ENCODE peak calls at places on chromosomes 1 and 21, in four cellular contexts. One of them, this sample, is unnamed.

GRCh38 chr1:56200446-56200845 is 378.9 kb downstream of the PLPP3 start:
- DNase-seq in GM12878: no peak
- DNase-seq in HL-60: no peak
- DNase-seq in K562: no peak
- DNase-seq in this sample: no peak

GRCh38 chr1:156368889-156369684 is at the start of gene RHBG:
- DNase-seq in K562: peak; percentile 79
- DNase-seq in GM12878: no peak
- DNase-seq in HL-60: peak; percentile 38
- DNase-seq in this sample: no peak

GRCh38 chr1:56302878-56303277 is 276.5 kb downstream of the PLPP3 start:
- DNase-seq in GM12878: no peak
- DNase-seq in K562: no peak
- DNase-seq in HL-60: no peak
- DNase-seq in this sample: no peak

GRCh38 chr21:37341254-37341960 is 25.2 kb upstream of the DYRK1A start:
- DNase-seq in K562: no peak
- DNase-seq in GM12878: no peak
- DNase-seq in HL-60: no peak
- DNase-seq in this sample: no peak

GRCh38 chr21:17981060-17981459 is 161.9 kb upstream of the C21orf91 start:
- DNase-seq in HL-60: no peak
- DNase-seq in K562: no peak
- DNase-seq in GM12878: no peak
- DNase-seq in this sample: no peak

GRCh38 chr1:40423264-40423642 is 27.0 kb upstream of the ZFP69B start:
- DNase-seq in K562: no peak
- DNase-seq in HL-60: no peak
- DNase-seq in GM12878: no peak
- DNase-seq in this sample: no peak

GRCh38 chr1:103110701-103111100 is 2.4 kb upstream of the COL11A1 start:
- DNase-seq in HL-60: no peak
- DNase-seq in GM12878: no peak
- DNase-seq in K562: no peak
- DNase-seq in this sample: no peak

GRCh38 chr1:183349201-183349711 is 68.9 kb downstream of the NMNAT2 start:
- DNase-seq in GM12878: no peak
- DNase-seq in K562: no peak
- DNase-seq in HL-60: no peak
- DNase-seq in this sample: no peak

GRCh38 chr1:30974536-30974935 is 66.0 kb upstream of the SDC3 start:
- DNase-seq in K562: no peak
- DNase-seq in GM12878: no peak
- DNase-seq in HL-60: no peak
- DNase-seq in this sample: no peak

GRCh38 chr1:48439380-48439779 is 32.6 kb downstream of the SPATA6 start:
- DNase-seq in HL-60: no peak
- DNase-seq in K562: no peak
- DNase-seq in GM12878: no peak
- DNase-seq in this sample: no peak

GRCh38 chr1:207703712-207704111 is 48.1 kb upstream of the CD46 start:
- DNase-seq in K562: no peak
- DNase-seq in HL-60: no peak
- DNase-seq in GM12878: no peak
- DNase-seq in this sample: no peak

GRCh38 chr1:7549693-7550161 is 221.4 kb upstream of the VAMP3 start:
- DNase-seq in K562: no peak
- DNase-seq in HL-60: no peak
- DNase-seq in GM12878: no peak
- DNase-seq in this sample: no peak

GRCh38 chr1:80468356-80468755 is 1332.4 kb upstream of the ADGRL2 start:
- DNase-seq in K562: no peak
- DNase-seq in GM12878: no peak
- DNase-seq in HL-60: no peak
- DNase-seq in this sample: no peak

GRCh38 chr21:39325458-39325857 is 12.0 kb upstream of the BRWD1 start:
- DNase-seq in HL-60: no peak
- DNase-seq in K562: no peak
- DNase-seq in GM12878: no peak
- DNase-seq in this sample: no peak

GRCh38 chr1:147078606-147079399 is 93.5 kb downstream of the PRKAB2 start:
- DNase-seq in HL-60: no peak
- DNase-seq in GM12878: no peak
- DNase-seq in K562: no peak
- DNase-seq in this sample: no peak

GRCh38 chr1:94922756-94923465 is 4.0 kb downstream of the CNN3 start:
- DNase-seq in HL-60: no peak
- DNase-seq in K562: no peak
- DNase-seq in GM12878: no peak
- DNase-seq in this sample: no peak

GRCh38 chr1:46522184-46522968 is 29.1 kb downstream of the KNCN start:
- DNase-seq in GM12878: no peak
- DNase-seq in K562: peak; percentile 89
- DNase-seq in HL-60: no peak
- DNase-seq in this sample: no peak

GRCh38 chr1:227944931-227945890 is 2.5 kb downstream of the WNT9A start:
- DNase-seq in K562: no peak
- DNase-seq in GM12878: no peak
- DNase-seq in HL-60: no peak
- DNase-seq in this sample: no peak

GRCh38 chr1:21811875-21812305 is at the start of gene LDLRAD2:
- DNase-seq in K562: no peak
- DNase-seq in HL-60: no peak
- DNase-seq in GM12878: no peak
- DNase-seq in this sample: no peak

GRCh38 chr1:13699936-13700520 is at the start of gene PRDM2:
- DNase-seq in K562: peak; percentile 68
- DNase-seq in HL-60: no peak
- DNase-seq in GM12878: no peak
- DNase-seq in this sample: peak; percentile 60

DNA sequence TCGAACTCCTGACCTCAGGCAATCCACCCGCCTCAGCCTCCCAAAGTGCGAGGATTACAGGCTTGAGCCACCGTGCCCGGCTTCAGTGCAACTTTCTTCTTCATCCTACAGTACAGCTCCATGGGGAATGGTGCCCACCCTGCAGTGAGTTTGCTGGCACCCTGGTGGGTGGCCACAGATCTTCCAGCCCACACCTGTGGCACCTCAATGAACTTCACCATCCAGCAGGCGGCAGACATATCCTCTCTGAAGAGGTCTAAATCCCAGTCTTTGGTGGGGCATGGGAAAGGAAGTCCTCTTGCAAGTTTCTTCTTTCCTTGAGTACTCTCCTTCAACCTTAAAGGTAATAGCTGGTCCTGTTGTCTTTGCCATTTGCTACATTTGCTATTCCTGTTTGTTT is 18.1 kb upstream of the ZBTB8A start:
- DNase-seq in GM12878: no peak
- DNase-seq in HL-60: no peak
- DNase-seq in K562: peak; percentile 30
- DNase-seq in this sample: no peak
- TF ChIP-seq SPI1 in GM12878: no peak
- TF ChIP-seq SPI1 in HL-60: no peak
- TF ChIP-seq SPI1 in K562: no peak
- TF ChIP-seq SPI1 in this sample: no peak

DNA sequence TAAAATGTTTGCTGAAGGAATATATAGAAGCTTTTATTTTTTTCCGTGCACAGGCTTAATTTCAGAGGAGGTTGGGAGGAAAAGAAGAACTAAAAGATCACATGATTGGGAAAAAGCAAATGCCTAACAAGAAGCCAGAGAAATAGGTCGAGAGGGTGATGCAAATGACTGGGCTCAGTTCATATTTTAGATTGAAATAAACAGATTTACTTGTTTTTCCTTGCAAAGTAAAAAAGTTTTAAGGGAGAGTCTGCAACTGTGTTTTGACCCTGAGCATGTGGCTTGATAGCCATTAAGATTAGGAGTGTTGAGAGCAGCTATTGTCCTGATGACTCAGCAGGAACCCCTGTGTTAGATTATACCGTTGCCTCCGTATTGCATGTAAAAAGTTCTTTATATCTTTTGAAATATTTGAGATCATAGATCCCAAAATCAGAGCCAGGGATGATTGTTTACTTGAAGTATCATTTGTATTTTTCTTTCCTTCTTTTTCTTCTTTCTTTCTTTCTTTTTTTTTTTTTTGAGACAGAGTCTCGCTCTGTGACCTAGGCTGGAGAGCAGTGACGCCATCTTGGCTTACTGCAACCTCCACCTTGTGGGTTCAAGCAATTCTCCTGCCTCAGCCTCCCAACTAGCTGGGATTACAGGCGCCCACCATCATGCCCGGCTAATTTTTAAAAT is 20.2 kb downstream of the CLIC4 start:
- DNase-seq in K562: peak; percentile 63
- DNase-seq in GM12878: no peak
- DNase-seq in HL-60: no peak
- DNase-seq in this sample: no peak
- TF ChIP-seq SPI1 in K562: no peak
- TF ChIP-seq SPI1 in GM12878: no peak
- TF ChIP-seq SPI1 in HL-60: no peak
- TF ChIP-seq SPI1 in this sample: no peak

GRCh38 chr1:154237435-154237834 is 16.7 kb downstream of the UBAP2L start:
- DNase-seq in HL-60: no peak
- DNase-seq in K562: no peak
- DNase-seq in GM12878: no peak
- DNase-seq in this sample: no peak

GRCh38 chr1:154237880-154238506 is 17.2 kb downstream of the UBAP2L start:
- DNase-seq in K562: no peak
- DNase-seq in HL-60: no peak
- DNase-seq in GM12878: no peak
- DNase-seq in this sample: no peak

GRCh38 chr1:154240294-154240831 is 19.6 kb downstream of the UBAP2L start:
- DNase-seq in K562: no peak
- DNase-seq in HL-60: no peak
- DNase-seq in GM12878: no peak
- DNase-seq in this sample: no peak

GRCh38 chr1:154241703-154242352 is 21.1 kb downstream of the UBAP2L start:
- DNase-seq in HL-60: no peak
- DNase-seq in K562: no peak
- DNase-seq in GM12878: no peak
- DNase-seq in this sample: no peak

DNA sequence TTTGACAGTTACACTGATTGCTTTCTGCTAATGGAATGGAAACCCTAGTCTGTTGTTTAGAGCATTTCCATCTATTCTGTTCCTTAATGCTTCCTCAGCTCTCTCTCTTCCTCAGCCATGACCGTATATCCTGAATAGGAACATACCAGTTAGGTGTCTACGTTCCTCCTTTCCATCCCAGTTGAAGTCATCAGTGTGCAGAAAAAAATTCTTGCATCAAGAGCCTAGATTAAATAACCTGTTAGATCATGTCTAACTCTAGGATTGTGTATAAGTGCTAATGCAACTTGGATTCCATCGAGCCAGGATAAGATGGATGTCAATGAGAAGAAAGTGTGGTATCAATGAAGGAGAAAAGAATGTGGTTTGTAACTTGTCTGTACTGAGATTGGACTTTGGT is 18.7 kb downstream of the UBAP2L start:
- DNase-seq in K562: no peak
- DNase-seq in HL-60: no peak
- DNase-seq in GM12878: no peak
- DNase-seq in this sample: no peak
- TF ChIP-seq SPI1 in K562: no peak
- TF ChIP-seq SPI1 in HL-60: no peak
- TF ChIP-seq SPI1 in GM12878: no peak
- TF ChIP-seq SPI1 in this sample: no peak

GRCh38 chr1:107748529-107748928 is 216.5 kb downstream of the VAV3 start:
- DNase-seq in GM12878: no peak
- DNase-seq in HL-60: no peak
- DNase-seq in K562: no peak
- DNase-seq in this sample: no peak

GRCh38 chr1:107750364-107750959 is 214.5 kb downstream of the VAV3 start:
- DNase-seq in GM12878: peak; percentile 19
- DNase-seq in HL-60: peak; percentile 38
- DNase-seq in K562: peak; percentile 39
- DNase-seq in this sample: no peak
- TF ChIP-seq SPI1 in GM12878: no peak
- TF ChIP-seq SPI1 in HL-60: no peak
- TF ChIP-seq SPI1 in K562: no peak
- TF ChIP-seq SPI1 in this sample: no peak

GRCh38 chr1:2636733-2637132 is 3.9 kb upstream of the MMEL1 start:
- DNase-seq in HL-60: no peak
- DNase-seq in K562: no peak
- DNase-seq in GM12878: no peak
- DNase-seq in this sample: no peak

GRCh38 chr1:2633401-2633935 is 652 bp upstream of the MMEL1 start:
- DNase-seq in GM12878: no peak
- DNase-seq in K562: no peak
- DNase-seq in HL-60: no peak
- DNase-seq in this sample: no peak

GRCh38 chr1:2633936-2634491 is 1.2 kb upstream of the MMEL1 start:
- DNase-seq in HL-60: no peak
- DNase-seq in GM12878: no peak
- DNase-seq in K562: no peak
- DNase-seq in this sample: no peak

GRCh38 chr1:2637472-2637871 is 4.7 kb upstream of the MMEL1 start:
- DNase-seq in GM12878: no peak
- DNase-seq in HL-60: no peak
- DNase-seq in K562: no peak
- DNase-seq in this sample: no peak

GRCh38 chr1:2635271-2636010 is 2.6 kb upstream of the MMEL1 start:
- DNase-seq in HL-60: no peak
- DNase-seq in GM12878: no peak
- DNase-seq in K562: no peak
- DNase-seq in this sample: no peak
- TF ChIP-seq SPI1 in HL-60: no peak
- TF ChIP-seq SPI1 in GM12878: no peak
- TF ChIP-seq SPI1 in K562: no peak
- TF ChIP-seq SPI1 in this sample: no peak

DNA sequence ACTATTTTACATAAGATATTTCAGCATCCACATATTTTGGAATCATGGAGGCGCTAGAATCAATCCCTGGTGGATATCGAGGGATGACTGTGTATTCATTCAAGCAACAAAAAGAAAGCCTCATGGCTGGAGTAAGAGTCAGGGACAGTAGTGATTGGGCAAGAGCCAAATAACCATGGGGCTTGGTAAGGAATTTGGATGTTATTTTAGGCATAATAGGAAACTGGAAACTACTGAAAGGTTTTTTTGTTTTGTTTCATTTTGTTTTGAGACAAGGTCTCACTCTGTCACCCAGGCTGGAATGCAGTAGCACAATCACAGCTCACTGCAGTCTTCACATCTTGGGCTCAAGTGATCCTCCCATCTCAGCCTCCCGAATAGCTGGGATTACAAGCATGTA is 33.8 kb upstream of the EYA3 start:
- DNase-seq in K562: no peak
- DNase-seq in GM12878: no peak
- DNase-seq in HL-60: no peak
- DNase-seq in this sample: no peak
- TF ChIP-seq SPI1 in K562: no peak
- TF ChIP-seq SPI1 in GM12878: no peak
- TF ChIP-seq SPI1 in HL-60: no peak
- TF ChIP-seq SPI1 in this sample: no peak